ENCODE peak calls at places on chromosome 15, in five cellular contexts. P is HepG2, Y is K562, J is H1, O is GM12878. A is an unnamed sample.

GRCh38 chr15:87633471-87633870 is 623.1 kb downstream of the NTRK3 start:
- DNase-seq in P (no peak), Y (no peak), J (no peak), O (no peak), A (no peak)

GRCh38 chr15:68885070-68885469 is 45.3 kb upstream of the SPESP1 start:
- DNase-seq in P (no peak), Y (no peak), J (no peak), O (no peak), A (no peak)

GRCh38 chr15:64897345-64897985 is 14.2 kb upstream of the ANKDD1A start:
- DNase-seq in P (no peak), Y (no peak), J (no peak), O (no peak), A (no peak)

GRCh38 chr15:49741721-49742120 is 120.9 kb downstream of the DTWD1 start:
- DNase-seq in P (no peak), Y (no peak), J (no peak), O (no peak), A (no peak)

GRCh38 chr15:52795464-52796227 is 5.5 kb upstream of the ONECUT1 start:
- DNase-seq in P (no peak), Y (no peak), J (peak), O (no peak), A (no peak)

GRCh38 chr15:43511012-43511885 is 6.2 kb upstream of the MAP1A start:
- DNase-seq in P (peak), Y (no peak), J (peak), O (no peak), A (peak)

GRCh38 chr15:25185791-25186190 is 231.0 kb downstream of the SNRPN start:
- DNase-seq in P (no peak), Y (no peak), J (no peak), O (no peak), A (no peak)

GRCh38 chr15:64917211-64917610 is 5.5 kb downstream of the ANKDD1A start:
- DNase-seq in P (no peak), Y (no peak), J (no peak), O (no peak), A (peak)

GRCh38 chr15:67079361-67079760 is 14.0 kb downstream of the SMAD3 start:
- DNase-seq in P (no peak), Y (no peak), J (no peak), O (no peak), A (no peak)

GRCh38 chr15:47822066-47822465 is 104.8 kb downstream of the SEMA6D start:
- DNase-seq in P (no peak), Y (no peak), J (no peak), O (no peak), A (no peak)

GRCh38 chr15:101176625-101177024 is 75.2 kb downstream of the CHSY1 start:
- DNase-seq in P (peak), Y (no peak), J (no peak), O (no peak), A (no peak)
- TF ChIP-seq TAF1 in P (no peak), Y (no peak), J (no peak), O (no peak), A (no peak)

DNA sequence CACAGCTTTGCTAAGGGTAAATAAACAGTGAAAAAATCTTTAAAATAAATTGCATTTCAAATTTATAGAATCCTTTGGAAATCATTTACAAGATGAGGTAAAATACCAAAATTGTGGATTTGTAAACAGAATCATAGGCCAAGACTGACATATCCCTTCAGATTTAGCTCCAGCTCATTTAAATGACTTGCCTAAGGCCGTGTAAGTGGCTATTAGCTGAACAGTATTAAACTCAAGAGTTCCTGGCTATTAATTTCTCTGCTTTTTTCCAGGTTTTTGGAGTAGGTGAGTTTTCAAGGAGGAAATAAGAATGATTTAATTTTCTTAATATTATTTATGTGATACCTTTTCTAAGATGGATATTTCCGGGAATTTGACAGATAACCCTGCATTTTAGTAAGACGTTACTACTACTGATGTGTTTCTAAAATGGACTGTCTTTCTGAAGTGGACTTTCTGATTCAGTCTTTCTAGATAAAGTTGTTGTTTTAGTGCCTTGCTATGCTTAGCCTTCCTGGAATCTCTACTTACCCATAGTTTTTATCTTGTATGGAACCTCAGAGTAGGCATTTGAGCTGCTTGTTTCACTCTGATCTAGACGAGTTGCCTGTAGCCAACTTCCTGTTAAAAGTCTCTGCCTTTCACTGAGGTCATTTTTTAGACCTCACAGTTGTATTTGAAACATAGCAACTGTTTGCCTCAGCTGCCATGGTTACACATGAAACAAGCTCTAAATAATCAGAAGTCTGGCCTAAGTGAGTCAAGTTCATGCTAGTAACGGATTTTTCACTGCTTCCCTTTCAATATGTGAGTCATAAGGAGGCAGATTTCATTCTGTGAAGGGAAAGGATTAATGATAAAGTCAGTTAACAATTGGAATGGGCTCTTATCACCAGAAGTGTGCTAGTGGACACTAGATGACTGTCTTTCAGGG is 127.0 kb downstream of the KLHL25 start:
- DNase-seq in P (peak), Y (no peak), J (no peak), O (no peak), A (no peak)
- H3K4me3 ChIP-seq in P (no peak), Y (no peak), J (no peak), O (no peak), A (no peak)

GRCh38 chr15:90316139-90316538 is 35.9 kb upstream of the ZNF774 start:
- DNase-seq in P (no peak), Y (no peak), J (peak), O (no peak), A (no peak)

GRCh38 chr15:90320062-90320884 is 31.8 kb upstream of the ZNF774 start:
- DNase-seq in P (peak), Y (peak), J (peak), O (peak), A (peak)

GRCh38 chr15:90318591-90318990 is 33.5 kb upstream of the ZNF774 start:
- DNase-seq in P (no peak), Y (no peak), J (no peak), O (no peak), A (no peak)

GRCh38 chr15:90320885-90321278 is 31.2 kb upstream of the ZNF774 start:
- DNase-seq in P (no peak), Y (no peak), J (no peak), O (no peak), A (no peak)

GRCh38 chr15:90315276-90315982 is 36.7 kb upstream of the ZNF774 start:
- DNase-seq in P (peak), Y (no peak), J (peak), O (no peak), A (no peak)
- TF ChIP-seq EP300 in P (no peak), Y (no peak), J (no peak), O (no peak), A (no peak)

DNA sequence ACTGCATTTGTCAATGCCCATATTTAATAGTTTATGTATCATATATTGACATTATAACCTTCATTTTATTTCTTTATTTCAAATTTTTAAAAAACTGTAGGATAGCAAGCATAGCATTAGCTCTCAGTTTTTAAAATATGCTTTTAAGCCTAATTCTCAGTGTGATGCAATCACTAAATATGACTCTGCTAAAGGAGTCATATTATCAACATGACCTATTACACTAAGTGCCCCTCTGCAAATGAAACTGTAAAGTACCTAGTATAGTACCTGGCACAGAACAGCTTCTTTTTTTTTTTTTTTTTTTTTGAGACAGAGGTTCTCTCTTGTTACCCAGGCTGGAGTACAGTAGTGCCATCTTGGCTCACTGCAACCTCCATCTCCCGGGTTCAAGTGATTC is 179.4 kb upstream of the CGNL1 start:
- DNase-seq in P (no peak), Y (no peak), J (no peak), O (no peak), A (no peak)
- TF ChIP-seq TAF1 in P (no peak), Y (no peak), J (no peak), O (no peak), A (no peak)

GRCh38 chr15:36886135-36887011 is 214.0 kb downstream of the MEIS2 start:
- DNase-seq in P (no peak), Y (no peak), J (no peak), O (no peak), A (no peak)

GRCh38 chr15:36885709-36886108 is 214.6 kb downstream of the MEIS2 start:
- DNase-seq in P (no peak), Y (no peak), J (no peak), O (no peak), A (no peak)

GRCh38 chr15:36883705-36884355 is 216.5 kb downstream of the MEIS2 start:
- DNase-seq in P (peak), Y (peak), J (peak), O (peak), A (peak)

GRCh38 chr15:36882487-36883108 is 217.8 kb downstream of the MEIS2 start:
- DNase-seq in P (no peak), Y (no peak), J (no peak), O (no peak), A (no peak)

GRCh38 chr15:36884404-36885335 is 215.7 kb downstream of the MEIS2 start:
- DNase-seq in P (no peak), Y (no peak), J (no peak), O (no peak), A (no peak)
- H3K4me3 ChIP-seq in P (no peak), Y (no peak), J (no peak), O (no peak), A (peak)

DNA sequence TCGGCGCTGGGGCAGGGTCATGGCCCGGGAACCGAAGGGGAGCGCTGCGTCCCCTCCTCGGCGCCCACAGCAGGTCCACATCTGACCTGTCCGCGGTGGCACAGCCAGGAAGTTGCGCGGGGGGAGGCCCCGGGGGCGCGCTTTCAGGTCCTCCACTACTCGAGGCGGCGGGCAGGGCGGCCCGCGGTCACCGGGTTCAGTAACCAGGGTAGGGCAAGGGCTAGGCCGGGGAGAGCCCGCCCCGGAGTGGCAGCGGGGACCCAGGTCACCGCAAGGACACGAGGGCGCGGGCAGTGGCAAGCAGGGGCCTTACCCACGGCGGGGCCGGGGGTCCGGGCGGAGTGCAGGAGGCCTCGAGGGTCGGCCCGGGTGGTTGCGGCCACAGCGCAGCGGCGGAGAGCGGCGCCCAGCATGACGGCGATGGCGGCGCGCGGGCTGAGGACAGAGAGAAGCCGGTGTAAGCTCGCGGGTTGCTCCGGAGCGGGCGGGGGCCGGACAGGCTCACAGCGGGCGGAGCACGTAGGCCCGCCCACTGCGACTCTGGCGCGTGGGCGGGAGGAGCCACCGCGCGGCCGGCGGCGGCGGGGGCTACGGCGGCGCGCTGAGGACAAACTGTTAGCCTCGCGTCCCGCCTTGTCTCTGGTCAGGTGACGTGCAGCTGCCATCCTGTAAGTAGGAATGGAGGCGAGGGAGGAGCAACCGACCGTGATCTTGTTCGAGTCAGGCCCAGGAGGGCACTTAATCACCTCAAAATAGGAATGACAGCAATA is at the start of gene COX5A:
- DNase-seq in P (peak), Y (peak), J (peak), O (peak), A (peak)
- TF ChIP-seq EP300 in P (no peak), Y (peak), J (no peak), O (no peak), A (peak)

DNA sequence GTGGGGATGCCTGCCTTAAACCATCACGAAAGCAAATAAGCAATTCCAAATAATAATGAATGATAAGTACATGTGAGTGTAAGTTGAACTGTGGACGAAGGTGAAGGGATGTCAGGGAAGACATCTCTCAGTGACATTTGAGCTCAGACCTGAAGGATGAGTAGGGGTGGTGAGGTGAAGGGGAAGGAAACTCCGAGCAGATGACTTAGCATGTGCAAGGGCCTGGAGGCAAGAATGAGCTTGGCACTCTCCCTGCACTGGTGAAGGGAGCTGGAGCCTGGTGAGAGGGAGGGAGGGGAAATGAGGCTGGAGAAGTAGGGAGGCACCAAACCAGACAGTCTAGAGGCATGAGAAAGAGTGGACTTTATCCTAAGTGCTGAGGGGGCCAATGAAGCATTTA is 84.3 kb downstream of the MTHFS start:
- DNase-seq in P (no peak), Y (no peak), J (no peak), O (no peak), A (no peak)
- TF ChIP-seq TAF1 in P (no peak), Y (no peak), J (no peak), O (no peak), A (no peak)

DNA sequence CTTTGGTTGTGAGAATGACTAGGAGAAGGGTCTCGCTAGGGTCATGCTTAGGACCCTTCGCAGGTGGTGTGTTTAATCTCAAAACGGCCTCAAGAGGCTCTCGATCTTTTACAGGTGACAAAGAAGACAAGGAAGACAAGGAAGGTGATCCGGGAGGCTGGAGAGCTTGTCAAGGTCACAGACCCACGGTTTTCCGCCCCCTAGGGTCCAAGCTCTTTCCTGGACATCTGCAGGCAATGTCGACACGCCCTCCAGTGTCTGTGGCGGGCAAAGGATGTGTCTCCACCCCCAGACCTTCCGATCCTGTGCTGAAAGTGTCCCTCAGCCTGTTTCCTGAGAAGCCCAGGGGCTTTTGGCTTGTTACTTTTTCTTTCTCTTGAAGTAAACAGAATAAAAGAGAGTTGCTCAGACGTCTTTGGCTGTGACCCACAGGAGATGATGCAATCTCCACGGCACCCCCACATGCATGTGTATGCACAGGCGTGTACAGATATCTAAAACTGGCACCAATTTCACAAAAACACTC is 108.7 kb downstream of the KLF13 start:
- DNase-seq in P (peak), Y (peak), J (peak), O (peak), A (peak)
- H3K4me3 ChIP-seq in P (peak), Y (no peak), J (no peak), O (peak), A (no peak)

GRCh38 chr15:60379466-60380274 is 18.1 kb downstream of the ANXA2 start:
- DNase-seq in P (peak), Y (no peak), J (no peak), O (no peak), A (no peak)
- TF ChIP-seq EP300 in P (peak), Y (no peak), J (no peak), O (no peak), A (peak)